ENCODE peak calls at places on chromosomes 7 and 10, in six cellular contexts. One of them, this sample, is unnamed.

GRCh38 chr7:30652132-30652531 is 30.1 kb downstream of the CRHR2 start:
- DNase-seq in IMR-90: no peak
- DNase-seq in H9: no peak
- DNase-seq in H1: no peak
- DNase-seq in neuronal stem cell: no peak
- DNase-seq in mesenchymal stem cell: no peak
- DNase-seq in this sample: no peak

GRCh38 chr7:122316467-122317394 is 12.2 kb upstream of the FEZF1 start:
- DNase-seq in IMR-90: no peak
- DNase-seq in H9: peak; percentile 70
- DNase-seq in H1: no peak
- DNase-seq in neuronal stem cell: peak; percentile 61
- DNase-seq in mesenchymal stem cell: no peak
- DNase-seq in this sample: no peak

GRCh38 chr10:74992068-74992467 is 119.4 kb upstream of the SAMD8 start:
- DNase-seq in IMR-90: no peak
- DNase-seq in H9: no peak
- DNase-seq in H1: no peak
- DNase-seq in neuronal stem cell: no peak
- DNase-seq in mesenchymal stem cell: no peak
- DNase-seq in this sample: no peak

GRCh38 chr7:152335900-152336571 is 99.8 kb downstream of the KMT2C start:
- DNase-seq in IMR-90: no peak
- DNase-seq in H9: no peak
- DNase-seq in H1: no peak
- DNase-seq in neuronal stem cell: no peak
- DNase-seq in mesenchymal stem cell: peak; percentile 48
- DNase-seq in this sample: no peak

GRCh38 chr10:112361951-112362770 is 11.8 kb upstream of the ACSL5 start:
- DNase-seq in IMR-90: peak; percentile 37
- DNase-seq in H9: peak; percentile 43
- DNase-seq in H1: no peak
- DNase-seq in neuronal stem cell: no peak
- DNase-seq in mesenchymal stem cell: peak; percentile 68
- DNase-seq in this sample: peak; percentile 78

GRCh38 chr10:102776779-102777417 is 33.1 kb downstream of the WBP1L start:
- DNase-seq in IMR-90: peak; percentile 98
- DNase-seq in H9: peak; percentile 83
- DNase-seq in H1: peak; percentile 43
- DNase-seq in neuronal stem cell: peak; percentile 56
- DNase-seq in mesenchymal stem cell: peak; percentile 99
- DNase-seq in this sample: peak; percentile 98

GRCh38 chr7:157807510-157807909 is 470.7 kb downstream of the DNAJB6 start:
- DNase-seq in IMR-90: no peak
- DNase-seq in H9: peak; percentile 62
- DNase-seq in H1: peak; percentile 17
- DNase-seq in neuronal stem cell: no peak
- DNase-seq in mesenchymal stem cell: no peak
- DNase-seq in this sample: peak; percentile 86

GRCh38 chr10:5545778-5546710 is 21.3 kb downstream of the CALML3 start:
- DNase-seq in IMR-90: peak; percentile 97
- DNase-seq in H9: no peak
- DNase-seq in H1: no peak
- DNase-seq in neuronal stem cell: no peak
- DNase-seq in mesenchymal stem cell: peak; percentile 93
- DNase-seq in this sample: no peak

GRCh38 chr7:47100815-47101435 is 481.0 kb downstream of the TNS3 start:
- DNase-seq in IMR-90: peak; percentile 43
- DNase-seq in H9: peak; percentile 78
- DNase-seq in H1: peak; percentile 27
- DNase-seq in neuronal stem cell: peak; percentile 20
- DNase-seq in mesenchymal stem cell: peak; percentile 51
- DNase-seq in this sample: peak; percentile 77

GRCh38 chr10:71735709-71736569 is 16.4 kb upstream of the C10orf105 start:
- DNase-seq in IMR-90: no peak
- DNase-seq in H9: no peak
- DNase-seq in H1: no peak
- DNase-seq in neuronal stem cell: no peak
- DNase-seq in mesenchymal stem cell: no peak
- DNase-seq in this sample: no peak

GRCh38 chr10:34163075-34163905 is 651.8 kb downstream of the PARD3 start:
- DNase-seq in IMR-90: no peak
- DNase-seq in H9: no peak
- DNase-seq in H1: no peak
- DNase-seq in neuronal stem cell: no peak
- DNase-seq in mesenchymal stem cell: peak; percentile 59
- DNase-seq in this sample: peak; percentile 62

DNA sequence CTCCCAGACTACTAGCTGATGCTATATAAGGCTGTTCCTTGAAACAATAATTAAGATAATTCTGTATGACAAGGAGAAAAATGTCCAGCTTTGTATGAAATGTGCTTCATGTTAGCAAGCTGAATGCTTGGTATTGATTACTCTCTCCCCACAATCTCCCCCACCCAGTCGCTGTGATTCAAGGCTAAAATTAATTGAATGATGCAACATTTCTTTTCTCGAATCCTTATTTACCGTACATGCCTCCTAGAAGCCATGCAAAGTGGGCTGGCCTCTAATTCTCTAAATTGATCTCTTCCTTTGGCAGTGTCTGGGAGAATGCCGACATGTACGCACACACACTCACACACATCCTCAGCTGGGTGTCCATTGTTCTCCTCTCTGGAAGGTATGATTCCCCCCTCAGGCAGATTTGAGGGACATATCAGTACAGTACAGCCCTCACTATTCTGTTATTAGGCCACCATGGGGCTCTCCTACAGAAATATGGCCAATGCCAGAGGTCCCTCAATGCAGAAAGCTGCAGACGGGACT is 324.1 kb downstream of the RPS24 start:
- DNase-seq in IMR-90: no peak
- DNase-seq in H9: no peak
- DNase-seq in H1: no peak
- DNase-seq in neuronal stem cell: no peak
- DNase-seq in mesenchymal stem cell: no peak
- DNase-seq in this sample: no peak
- H2BK5ac ChIP-seq in IMR-90: no peak overlapping the region
- H2BK5ac ChIP-seq in H9: no peak overlapping the region
- H2BK5ac ChIP-seq in H1: peak overlapping the region; percentile 32
- H2BK5ac ChIP-seq in neuronal stem cell: peak overlapping the region; percentile 83
- H2BK5ac ChIP-seq in mesenchymal stem cell: no peak overlapping the region
- H2BK5ac ChIP-seq in this sample: no peak overlapping the region

GRCh38 chr7:39824801-39825200 is 125.3 kb upstream of the CDK13 start:
- DNase-seq in IMR-90: no peak
- DNase-seq in H9: no peak
- DNase-seq in H1: no peak
- DNase-seq in neuronal stem cell: no peak
- DNase-seq in mesenchymal stem cell: no peak
- DNase-seq in this sample: no peak

GRCh38 chr7:39827571-39827970 is 122.5 kb upstream of the CDK13 start:
- DNase-seq in IMR-90: no peak
- DNase-seq in H9: no peak
- DNase-seq in H1: no peak
- DNase-seq in neuronal stem cell: no peak
- DNase-seq in mesenchymal stem cell: no peak
- DNase-seq in this sample: no peak

GRCh38 chr7:39829028-39829427 is 121.0 kb upstream of the CDK13 start:
- DNase-seq in IMR-90: no peak
- DNase-seq in H9: no peak
- DNase-seq in H1: no peak
- DNase-seq in neuronal stem cell: no peak
- DNase-seq in mesenchymal stem cell: no peak
- DNase-seq in this sample: peak; percentile 42

GRCh38 chr7:39825391-39825790 is 124.7 kb upstream of the CDK13 start:
- DNase-seq in IMR-90: peak; percentile 7
- DNase-seq in H9: no peak
- DNase-seq in H1: no peak
- DNase-seq in neuronal stem cell: no peak
- DNase-seq in mesenchymal stem cell: no peak
- DNase-seq in this sample: no peak

DNA sequence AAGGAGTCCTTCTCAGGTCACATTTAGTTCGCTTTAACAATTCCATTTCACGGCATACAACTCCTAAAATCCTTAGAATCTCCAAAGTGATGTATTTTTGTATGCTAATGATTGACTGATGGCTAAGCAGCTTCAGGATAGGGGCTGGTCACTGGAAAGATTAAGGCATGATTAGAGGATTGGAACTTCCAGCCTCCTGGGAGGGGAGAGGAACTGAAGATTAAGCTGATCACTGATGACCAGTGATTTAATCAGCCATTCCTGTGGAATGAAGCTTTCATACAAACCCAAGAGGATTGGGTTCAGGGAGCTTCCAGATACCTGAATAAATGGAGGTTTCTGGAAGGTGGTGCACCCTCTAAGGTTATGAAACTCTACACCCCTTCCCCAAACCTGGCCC is 123.9 kb upstream of the CDK13 start:
- DNase-seq in IMR-90: no peak
- DNase-seq in H9: no peak
- DNase-seq in H1: no peak
- DNase-seq in neuronal stem cell: no peak
- DNase-seq in mesenchymal stem cell: no peak
- DNase-seq in this sample: peak; percentile 47
- H2AK5ac ChIP-seq in IMR-90: no peak overlapping the region
- H2AK5ac ChIP-seq in H9: no peak overlapping the region
- H2AK5ac ChIP-seq in H1: no peak overlapping the region
- H2AK5ac ChIP-seq in neuronal stem cell: no peak overlapping the region
- H2AK5ac ChIP-seq in mesenchymal stem cell: no peak overlapping the region
- H2AK5ac ChIP-seq in this sample: no peak overlapping the region

DNA sequence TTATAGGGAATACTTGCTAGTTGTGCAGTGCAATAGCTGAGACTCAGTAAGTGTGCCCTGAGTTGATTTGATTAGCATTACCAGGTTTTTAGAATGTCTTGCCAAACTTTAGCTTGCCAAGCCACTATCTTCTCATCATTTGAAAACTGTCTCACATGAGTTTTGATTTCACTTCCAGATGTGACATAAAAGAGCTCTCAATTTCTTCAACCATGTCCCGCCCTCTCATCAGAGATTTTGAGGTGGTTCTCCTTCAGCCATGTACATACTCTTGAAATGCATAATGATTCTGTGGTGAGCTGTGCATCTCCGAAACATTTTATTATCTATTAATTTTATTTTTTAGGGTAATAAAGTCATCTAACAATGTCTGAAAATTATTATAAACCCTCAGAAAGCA is 215.0 kb upstream of the SEMA3E start:
- DNase-seq in IMR-90: no peak
- DNase-seq in H9: no peak
- DNase-seq in H1: no peak
- DNase-seq in neuronal stem cell: no peak
- DNase-seq in mesenchymal stem cell: no peak
- DNase-seq in this sample: no peak
- H2BK15ac ChIP-seq in IMR-90: no peak overlapping the region
- H2BK15ac ChIP-seq in H9: no peak overlapping the region
- H2BK15ac ChIP-seq in H1: no peak overlapping the region
- H2BK15ac ChIP-seq in neuronal stem cell: no peak overlapping the region
- H2BK15ac ChIP-seq in mesenchymal stem cell: no peak overlapping the region
- H2BK15ac ChIP-seq in this sample: no peak overlapping the region

GRCh38 chr7:104410742-104411141 is 82.3 kb downstream of the LHFPL3 start:
- DNase-seq in IMR-90: no peak
- DNase-seq in H9: no peak
- DNase-seq in H1: no peak
- DNase-seq in neuronal stem cell: no peak
- DNase-seq in mesenchymal stem cell: no peak
- DNase-seq in this sample: no peak
- H2BK5ac ChIP-seq in IMR-90: no peak overlapping the region
- H2BK5ac ChIP-seq in H9: no peak overlapping the region
- H2BK5ac ChIP-seq in H1: no peak overlapping the region
- H2BK5ac ChIP-seq in neuronal stem cell: no peak overlapping the region
- H2BK5ac ChIP-seq in mesenchymal stem cell: no peak overlapping the region
- H2BK5ac ChIP-seq in this sample: no peak overlapping the region

DNA sequence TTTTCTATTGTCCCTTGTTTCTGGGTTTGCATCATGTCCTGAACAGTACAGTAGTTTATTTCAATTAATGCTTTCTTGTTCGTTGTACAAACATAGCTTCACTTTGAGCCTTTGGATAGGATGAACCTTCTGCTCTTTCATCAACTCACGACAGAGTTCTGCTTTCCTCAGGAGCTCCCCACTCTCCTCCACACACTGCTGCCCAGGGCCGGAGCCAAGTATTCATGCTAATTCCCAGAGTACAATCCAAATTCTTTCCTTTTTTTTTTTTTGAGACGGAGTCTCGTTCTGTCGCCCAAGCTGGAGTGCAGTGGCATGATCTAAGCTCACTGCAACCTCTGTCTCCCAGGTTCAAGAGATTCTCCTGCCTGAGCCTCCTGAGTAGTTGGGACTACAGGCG is 7.5 kb upstream of the NUP205 start:
- DNase-seq in IMR-90: no peak
- DNase-seq in H9: no peak
- DNase-seq in H1: no peak
- DNase-seq in neuronal stem cell: no peak
- DNase-seq in mesenchymal stem cell: no peak
- DNase-seq in this sample: no peak
- H2AK5ac ChIP-seq in IMR-90: no peak overlapping the region
- H2AK5ac ChIP-seq in H9: no peak overlapping the region
- H2AK5ac ChIP-seq in H1: no peak overlapping the region
- H2AK5ac ChIP-seq in neuronal stem cell: no peak overlapping the region
- H2AK5ac ChIP-seq in mesenchymal stem cell: no peak overlapping the region
- H2AK5ac ChIP-seq in this sample: no peak overlapping the region

DNA sequence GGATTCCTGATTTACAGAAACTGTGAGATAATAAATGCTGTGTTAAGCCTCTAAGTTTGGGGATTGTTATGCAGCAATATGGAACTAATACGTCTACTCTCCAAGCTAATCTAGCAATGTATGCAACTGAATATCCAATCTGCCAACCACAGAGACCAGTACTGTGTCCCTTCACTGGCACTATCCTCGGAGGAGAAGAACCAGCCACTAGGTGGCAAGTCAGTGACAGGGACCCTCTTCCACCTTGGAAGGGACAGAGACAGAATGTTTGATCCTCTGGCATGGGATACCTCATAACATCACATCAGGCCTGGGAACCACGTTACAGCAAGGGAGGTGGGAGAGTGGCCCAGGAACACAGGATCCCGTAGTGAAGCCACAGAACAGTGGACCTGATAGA is 96.4 kb downstream of the CREM start:
- DNase-seq in IMR-90: no peak
- DNase-seq in H9: peak; percentile 43
- DNase-seq in H1: no peak
- DNase-seq in neuronal stem cell: no peak
- DNase-seq in mesenchymal stem cell: no peak
- DNase-seq in this sample: peak; percentile 52
- H2BK15ac ChIP-seq in IMR-90: no peak overlapping the region
- H2BK15ac ChIP-seq in H9: no peak overlapping the region
- H2BK15ac ChIP-seq in H1: no peak overlapping the region
- H2BK15ac ChIP-seq in neuronal stem cell: no peak overlapping the region
- H2BK15ac ChIP-seq in mesenchymal stem cell: no peak overlapping the region
- H2BK15ac ChIP-seq in this sample: no peak overlapping the region

This sample was measured in mesendoderm.